ENCODE peak calls at places on chromosome 9, in five cellular contexts. One of them, this sample, is unnamed.

GRCh38 chr9:121498487-121499176 is 1.0 kb downstream of the GGTA1 start:
- DNase-seq in A549: peak
- DNase-seq in RWPE1: peak
- DNase-seq in uterus: peak
- DNase-seq in neural progenitor cell: peak
- DNase-seq in this sample: peak

GRCh38 chr9:14141736-14142135 is 172.2 kb downstream of the NFIB start:
- DNase-seq in A549: no peak
- DNase-seq in RWPE1: no peak
- DNase-seq in uterus: no peak
- DNase-seq in neural progenitor cell: no peak
- DNase-seq in this sample: no peak

GRCh38 chr9:95171596-95171995 is 145.9 kb downstream of the FANCC start:
- DNase-seq in uterus: no peak
- DNase-seq in neural progenitor cell: no peak
- DNase-seq in RWPE1: no peak
- DNase-seq in A549: no peak
- DNase-seq in this sample: no peak

GRCh38 chr9:134235366-134235765 is 71.0 kb upstream of the RNU6ATAC start:
- DNase-seq in A549: no peak
- DNase-seq in neural progenitor cell: no peak
- DNase-seq in uterus: no peak
- DNase-seq in RWPE1: no peak
- DNase-seq in this sample: no peak

GRCh38 chr9:121972501-121972981 is 120.6 kb downstream of the TTLL11 start:
- DNase-seq in A549: peak
- DNase-seq in uterus: no peak
- DNase-seq in RWPE1: peak
- DNase-seq in neural progenitor cell: no peak
- DNase-seq in this sample: no peak

GRCh38 chr9:92158097-92158601 is 42.9 kb upstream of the SPTLC1 start:
- DNase-seq in RWPE1: no peak
- DNase-seq in A549: no peak
- DNase-seq in uterus: no peak
- DNase-seq in neural progenitor cell: no peak
- DNase-seq in this sample: no peak

GRCh38 chr9:89523948-89524347 is 26.0 kb upstream of the SEMA4D start:
- DNase-seq in neural progenitor cell: no peak
- DNase-seq in A549: no peak
- DNase-seq in RWPE1: no peak
- DNase-seq in uterus: no peak
- DNase-seq in this sample: no peak

GRCh38 chr9:82170871-82171270 is 182.3 kb downstream of the SPATA31D1 start:
- DNase-seq in A549: no peak
- DNase-seq in RWPE1: no peak
- DNase-seq in uterus: no peak
- DNase-seq in neural progenitor cell: no peak
- DNase-seq in this sample: no peak

GRCh38 chr9:124202447-124202971 is 55.2 kb upstream of the NEK6 start:
- DNase-seq in A549: no peak
- DNase-seq in neural progenitor cell: no peak
- DNase-seq in uterus: no peak
- DNase-seq in RWPE1: no peak
- DNase-seq in this sample: no peak

GRCh38 chr9:103991698-103992097 is 102.4 kb upstream of the SMC2 start:
- DNase-seq in RWPE1: no peak
- DNase-seq in uterus: no peak
- DNase-seq in neural progenitor cell: no peak
- DNase-seq in A549: no peak
- DNase-seq in this sample: no peak

GRCh38 chr9:13904311-13904710 is 409.6 kb downstream of the NFIB start:
- DNase-seq in RWPE1: no peak
- DNase-seq in A549: no peak
- DNase-seq in neural progenitor cell: no peak
- DNase-seq in uterus: no peak
- DNase-seq in this sample: no peak

GRCh38 chr9:97518909-97519307 is 17.4 kb downstream of the TMOD1 start:
- DNase-seq in neural progenitor cell: no peak
- DNase-seq in A549: peak
- DNase-seq in uterus: peak
- DNase-seq in RWPE1: peak
- DNase-seq in this sample: no peak

GRCh38 chr9:99385215-99385614 is 163.1 kb downstream of the SEC61B start:
- DNase-seq in RWPE1: no peak
- DNase-seq in uterus: no peak
- DNase-seq in neural progenitor cell: no peak
- DNase-seq in A549: no peak
- DNase-seq in this sample: no peak

GRCh38 chr9:121859646-121860045 is 208.2 kb downstream of the DAB2IP start:
- DNase-seq in RWPE1: no peak
- DNase-seq in uterus: no peak
- DNase-seq in neural progenitor cell: no peak
- DNase-seq in A549: no peak
- DNase-seq in this sample: peak

GRCh38 chr9:111903996-111904395 is 7.4 kb downstream of the UGCG start:
- DNase-seq in uterus: no peak
- DNase-seq in RWPE1: no peak
- DNase-seq in A549: no peak
- DNase-seq in neural progenitor cell: no peak
- DNase-seq in this sample: no peak

GRCh38 chr9:82949203-82949602 is 113.7 kb downstream of the RASEF start:
- DNase-seq in uterus: no peak
- DNase-seq in RWPE1: no peak
- DNase-seq in neural progenitor cell: no peak
- DNase-seq in A549: no peak
- DNase-seq in this sample: no peak

GRCh38 chr9:96008502-96009222 is 133.2 kb downstream of the ERCC6L2 start:
- DNase-seq in uterus: no peak
- DNase-seq in RWPE1: no peak
- DNase-seq in A549: no peak
- DNase-seq in neural progenitor cell: no peak
- DNase-seq in this sample: no peak

GRCh38 chr9:16207161-16207560 is 654.3 kb downstream of the CCDC171 start:
- DNase-seq in A549: no peak
- DNase-seq in neural progenitor cell: peak
- DNase-seq in RWPE1: no peak
- DNase-seq in uterus: peak
- DNase-seq in this sample: peak

GRCh38 chr9:36928670-36929349 is 105.3 kb downstream of the PAX5 start:
- DNase-seq in RWPE1: peak
- DNase-seq in neural progenitor cell: no peak
- DNase-seq in uterus: no peak
- DNase-seq in A549: peak
- DNase-seq in this sample: no peak

DNA sequence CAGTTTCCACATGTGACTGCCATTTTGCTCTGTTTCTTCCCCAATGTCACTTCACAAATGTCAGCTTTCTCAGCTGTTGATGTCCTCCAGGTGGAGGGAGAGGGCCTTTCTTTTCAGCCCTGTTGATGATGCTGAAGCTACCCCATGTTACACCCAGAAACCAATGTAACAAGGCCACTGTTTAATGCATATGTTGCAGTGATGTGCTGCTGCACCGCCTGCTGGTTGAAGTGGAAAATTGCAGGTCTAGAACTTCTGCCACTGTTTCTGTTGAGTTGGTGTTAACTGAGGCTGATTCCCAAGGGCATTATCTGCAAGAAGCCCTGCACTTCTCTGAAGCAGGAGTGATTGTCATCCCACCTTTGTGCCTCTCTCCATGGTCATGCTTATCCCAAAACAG is 428.4 kb downstream of the KDM4C start:
- DNase-seq in neural progenitor cell: peak
- DNase-seq in A549: peak
- DNase-seq in RWPE1: no peak
- DNase-seq in uterus: no peak
- DNase-seq in this sample: no peak
- H3K27ac ChIP-seq in neural progenitor cell: no peak
- H3K27ac ChIP-seq in A549: peak
- H3K27ac ChIP-seq in RWPE1: no peak
- H3K27ac ChIP-seq in uterus: no peak
- H3K27ac ChIP-seq in this sample: no peak

GRCh38 chr9:69500925-69501324 is 171.2 kb downstream of the APBA1 start:
- DNase-seq in RWPE1: no peak
- DNase-seq in uterus: no peak
- DNase-seq in A549: no peak
- DNase-seq in neural progenitor cell: no peak
- DNase-seq in this sample: no peak

GRCh38 chr9:69497816-69498215 is 172.8 kb downstream of the ENTREP1 start:
- DNase-seq in A549: no peak
- DNase-seq in neural progenitor cell: no peak
- DNase-seq in RWPE1: no peak
- DNase-seq in uterus: no peak
- DNase-seq in this sample: no peak

GRCh38 chr9:69499959-69500358 is 172.2 kb downstream of the APBA1 start:
- DNase-seq in RWPE1: no peak
- DNase-seq in uterus: no peak
- DNase-seq in A549: no peak
- DNase-seq in neural progenitor cell: peak
- DNase-seq in this sample: no peak

GRCh38 chr9:69498430-69498829 is 173.4 kb downstream of the ENTREP1 start:
- DNase-seq in uterus: no peak
- DNase-seq in RWPE1: no peak
- DNase-seq in neural progenitor cell: no peak
- DNase-seq in A549: no peak
- DNase-seq in this sample: no peak

GRCh38 chr9:69499401-69499800 is 172.8 kb downstream of the APBA1 start:
- DNase-seq in neural progenitor cell: no peak
- DNase-seq in A549: no peak
- DNase-seq in uterus: no peak
- DNase-seq in RWPE1: no peak
- DNase-seq in this sample: no peak
- H3K27ac ChIP-seq in neural progenitor cell: no peak
- H3K27ac ChIP-seq in A549: no peak
- H3K27ac ChIP-seq in uterus: no peak
- H3K27ac ChIP-seq in RWPE1: no peak
- H3K27ac ChIP-seq in this sample: no peak

GRCh38 chr9:136335296-136336155 is 8.2 kb downstream of the GPSM1 start:
- DNase-seq in uterus: no peak
- DNase-seq in RWPE1: no peak
- DNase-seq in A549: no peak
- DNase-seq in neural progenitor cell: no peak
- DNase-seq in this sample: no peak
- H3K27ac ChIP-seq in uterus: no peak
- H3K27ac ChIP-seq in RWPE1: peak
- H3K27ac ChIP-seq in A549: no peak
- H3K27ac ChIP-seq in neural progenitor cell: no peak
- H3K27ac ChIP-seq in this sample: peak

GRCh38 chr9:18606831-18607230 is 132.9 kb downstream of the ADAMTSL1 start:
- DNase-seq in uterus: no peak
- DNase-seq in neural progenitor cell: peak
- DNase-seq in RWPE1: no peak
- DNase-seq in A549: no peak
- DNase-seq in this sample: no peak
- H3K27ac ChIP-seq in uterus: peak
- H3K27ac ChIP-seq in neural progenitor cell: no peak
- H3K27ac ChIP-seq in RWPE1: no peak
- H3K27ac ChIP-seq in A549: no peak
- H3K27ac ChIP-seq in this sample: no peak

GRCh38 chr9:929719-930118 is 46.7 kb upstream of the DMRT3 start:
- DNase-seq in A549: no peak
- DNase-seq in RWPE1: no peak
- DNase-seq in neural progenitor cell: no peak
- DNase-seq in uterus: no peak
- DNase-seq in this sample: no peak

GRCh38 chr9:933356-933755 is 43.1 kb upstream of the DMRT3 start:
- DNase-seq in RWPE1: no peak
- DNase-seq in uterus: no peak
- DNase-seq in neural progenitor cell: no peak
- DNase-seq in A549: no peak
- DNase-seq in this sample: no peak

DNA sequence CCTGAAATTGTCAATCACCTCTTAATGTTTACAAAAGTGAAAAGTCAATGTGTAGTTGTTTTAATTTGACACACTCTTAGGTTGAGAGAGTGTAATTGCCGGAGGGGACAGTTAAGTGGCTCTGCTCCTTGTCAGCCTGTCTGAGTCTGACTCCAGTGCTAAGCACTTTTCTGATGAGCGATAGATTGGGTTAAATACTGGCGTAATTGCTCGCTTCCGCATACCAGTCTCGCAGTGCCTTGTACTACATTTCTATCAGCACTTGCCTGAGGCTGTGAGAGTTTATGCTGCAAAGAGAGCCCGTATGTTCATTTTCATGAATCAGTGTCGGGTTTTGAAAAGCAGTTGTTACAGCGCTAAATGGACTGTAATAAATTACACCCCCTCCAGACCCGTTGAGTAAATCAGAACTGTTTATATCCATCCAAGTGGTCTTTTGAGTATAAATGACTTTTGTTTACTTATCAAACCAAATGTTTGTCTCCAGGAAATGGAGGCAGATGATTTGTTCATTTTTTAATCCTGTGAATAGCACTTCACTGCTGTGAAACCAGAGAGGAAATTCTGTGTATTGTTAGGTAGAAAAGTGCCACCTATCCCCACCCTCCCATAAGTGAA is 41.0 kb upstream of the DMRT3 start:
- DNase-seq in RWPE1: peak
- DNase-seq in neural progenitor cell: no peak
- DNase-seq in uterus: no peak
- DNase-seq in A549: no peak
- DNase-seq in this sample: no peak
- H3K27ac ChIP-seq in RWPE1: no peak
- H3K27ac ChIP-seq in neural progenitor cell: no peak
- H3K27ac ChIP-seq in uterus: no peak
- H3K27ac ChIP-seq in A549: no peak
- H3K27ac ChIP-seq in this sample: no peak

GRCh38 chr9:128275198-128276007 is at the start of gene GOLGA2:
- DNase-seq in A549: no peak
- DNase-seq in RWPE1: peak
- DNase-seq in neural progenitor cell: peak
- DNase-seq in uterus: peak
- DNase-seq in this sample: peak

GRCh38 chr9:128274245-128274644 is 1.6 kb downstream of the GOLGA2 start:
- DNase-seq in neural progenitor cell: no peak
- DNase-seq in RWPE1: no peak
- DNase-seq in uterus: no peak
- DNase-seq in A549: no peak
- DNase-seq in this sample: no peak

GRCh38 chr9:128276008-128276573 is at the start of gene SWI5:
- DNase-seq in neural progenitor cell: peak
- DNase-seq in uterus: peak
- DNase-seq in RWPE1: peak
- DNase-seq in A549: peak
- DNase-seq in this sample: peak

GRCh38 chr9:128280084-128280622 is 4.1 kb downstream of the SWI5 start:
- DNase-seq in RWPE1: no peak
- DNase-seq in neural progenitor cell: no peak
- DNase-seq in A549: no peak
- DNase-seq in uterus: no peak
- DNase-seq in this sample: no peak

GRCh38 chr9:128276574-128277270 is 646 bp downstream of the SWI5 start:
- DNase-seq in A549: no peak
- DNase-seq in RWPE1: peak
- DNase-seq in uterus: peak
- DNase-seq in neural progenitor cell: peak
- DNase-seq in this sample: peak
- H3K27ac ChIP-seq in A549: peak
- H3K27ac ChIP-seq in RWPE1: peak
- H3K27ac ChIP-seq in uterus: peak
- H3K27ac ChIP-seq in neural progenitor cell: no peak
- H3K27ac ChIP-seq in this sample: peak

GRCh38 chr9:136007906-136008692 is 46.9 kb upstream of the UBAC1 start:
- DNase-seq in uterus: no peak
- DNase-seq in A549: peak
- DNase-seq in RWPE1: peak
- DNase-seq in neural progenitor cell: no peak
- DNase-seq in this sample: no peak
- H3K27ac ChIP-seq in uterus: peak
- H3K27ac ChIP-seq in A549: peak
- H3K27ac ChIP-seq in RWPE1: peak
- H3K27ac ChIP-seq in neural progenitor cell: peak
- H3K27ac ChIP-seq in this sample: peak

This sample was measured in right atrium auricular region.